ENCODE peak calls at places on chromosomes 5 and 9, in ten cellular contexts. H is NCI-H146; S is activated CD8-positive, alpha-beta memory T cell treated with anti-CD3 and anti-CD28 coated beads for 24 hours; V is neural crest cell; X is GM13977; J is HCT116; D is H1; Z is H7; M is A172; P is NCI-H69. O is an unnamed sample.
A peak's percentile ranks its signal among the peaks of the same experiment; 100 is the strongest.

GRCh38 chr9:398085-398484 is 183.4 kb downstream of the DOCK8 start:
- DNase-seq in M (no peak), P (no peak), X (no peak), S (no peak), D (no peak), J (no peak), H (no peak), V (no peak), Z (no peak), O (no peak)

GRCh38 chr9:109715340-109715739 is 64.7 kb upstream of the PALM2AKAP2 start:
- DNase-seq in Z (no peak), D (no peak), X (no peak), H (no peak), V (no peak), P (no peak), S (no peak), M (no peak), J (no peak), O (no peak)

GRCh38 chr9:128056086-128056485 is 11.0 kb downstream of the NAIF1 start:
- DNase-seq in V (no peak), Z (no peak), X (no peak), J (no peak), P (peak; percentile 59), D (no peak), H (no peak), S (no peak), M (no peak), O (no peak)

GRCh38 chr9:107707419-107707837 is 217.9 kb upstream of the KLF4 start:
- DNase-seq in P (no peak), J (no peak), Z (no peak), V (no peak), X (no peak), H (no peak), D (no peak), S (no peak), M (peak; percentile 95), O (peak; percentile 99)

GRCh38 chr5:1152156-1152555 is 40.3 kb upstream of the SLC12A7 start:
- DNase-seq in P (peak; percentile 71), H (no peak), D (no peak), J (no peak), S (peak; percentile 73), M (peak; percentile 79), V (no peak), Z (no peak), X (no peak), O (no peak)

GRCh38 chr9:567746-568305 is 273.7 kb upstream of the DMRT1 start:
- DNase-seq in V (no peak), S (no peak), M (no peak), H (no peak), D (no peak), X (no peak), Z (no peak), P (no peak), J (no peak), O (no peak)

GRCh38 chr9:98552306-98552705 is 156.4 kb downstream of the GABBR2 start:
- DNase-seq in J (no peak), V (no peak), S (no peak), M (peak; percentile 59), Z (no peak), H (no peak), D (no peak), P (no peak), X (no peak), O (no peak)

GRCh38 chr9:29203216-29203930 is 1630.1 kb upstream of the C9orf72 start:
- DNase-seq in S (no peak), Z (no peak), M (no peak), J (no peak), X (no peak), D (no peak), H (no peak), V (no peak), P (peak; percentile 76), O (no peak)

GRCh38 chr9:130399768-130400167 is 45.0 kb upstream of the ASS1 start:
- DNase-seq in H (no peak), X (no peak), V (no peak), D (no peak), P (no peak), J (no peak), M (no peak), Z (no peak), S (no peak), O (no peak)

GRCh38 chr5:112228672-112229071 is 190.4 kb downstream of the EPB41L4A start:
- DNase-seq in M (peak; percentile 83), V (no peak), P (peak; percentile 49), Z (peak; percentile 44), D (no peak), J (peak; percentile 36), X (no peak), H (no peak), S (no peak), O (peak; percentile 30)

GRCh38 chr9:76379494-76379893 is 14.7 kb downstream of the RFK start:
- DNase-seq in P (peak; percentile 96), X (no peak), D (no peak), J (no peak), V (no peak), M (no peak), Z (no peak), S (no peak), H (peak; percentile 28), O (no peak)

GRCh38 chr9:95854386-95855015 is 21.0 kb upstream of the ERCC6L2 start:
- DNase-seq in H (no peak), X (no peak), V (no peak), Z (no peak), P (no peak), S (no peak), J (no peak), D (no peak), M (peak; percentile 71), O (peak; percentile 40)

GRCh38 chr9:96726946-96727345 is 50.9 kb downstream of the ZNF510 start:
- DNase-seq in D (no peak), J (no peak), V (no peak), X (no peak), H (no peak), P (no peak), M (no peak), S (no peak), Z (no peak), O (no peak)

GRCh38 chr5:43401827-43402226 is 10.4 kb downstream of the CCL28 start:
- DNase-seq in S (no peak), X (no peak), D (no peak), H (no peak), V (no peak), Z (peak; percentile 50), P (peak; percentile 57), J (peak; percentile 19), M (no peak), O (no peak)

GRCh38 chr9:11064853-11065252 is 452.1 kb upstream of the PTPRD start:
- DNase-seq in M (peak; percentile 96), X (no peak), J (no peak), H (peak; percentile 66), Z (no peak), P (no peak), S (no peak), D (no peak), V (no peak), O (no peak)

GRCh38 chr5:181187500-181188213 is 17.3 kb downstream of the TRIM7 start:
- DNase-seq in H (no peak), M (peak; percentile 88), D (no peak), J (peak; percentile 86), P (no peak), X (no peak), S (peak; percentile 88), Z (peak; percentile 84), V (peak; percentile 80), O (peak; percentile 89)

GRCh38 chr5:66653380-66653779 is 57.2 kb downstream of the MAST4 start:
- DNase-seq in P (peak; percentile 53), X (no peak), H (no peak), S (no peak), J (no peak), V (no peak), M (no peak), D (no peak), Z (no peak), O (peak; percentile 94)

GRCh38 chr5:95422842-95423241 is 31.7 kb downstream of the FAM81B start:
- DNase-seq in M (no peak), P (no peak), D (no peak), H (no peak), S (no peak), V (no peak), Z (no peak), X (no peak), J (no peak), O (peak; percentile 14)

GRCh38 chr9:136696502-136696901 is 9.2 kb upstream of the AGPAT2 start:
- DNase-seq in H (no peak), P (no peak), X (no peak), M (no peak), S (no peak), V (no peak), J (no peak), Z (no peak), D (no peak), O (no peak)

GRCh38 chr5:95609711-95610110 is 10.2 kb upstream of the GPR150 start:
- DNase-seq in J (no peak), D (no peak), S (no peak), X (no peak), P (peak; percentile 24), Z (no peak), M (no peak), V (no peak), H (no peak), O (peak; percentile 11)

GRCh38 chr9:127360829-127361228 is 36.1 kb upstream of the SLC2A8 start:
- DNase-seq in P (peak; percentile 43), V (no peak), X (no peak), J (peak; percentile 21), S (peak; percentile 52), M (no peak), H (no peak), Z (peak; percentile 88), D (peak; percentile 34), O (peak; percentile 46)

GRCh38 chr5:133015466-133015865 is 10.9 kb downstream of the ZCCHC10 start:
- DNase-seq in X (no peak), Z (no peak), H (no peak), D (no peak), M (no peak), S (no peak), P (no peak), J (no peak), V (no peak), O (no peak)

GRCh38 chr5:79133657-79134451 is 22.2 kb downstream of the BHMT start:
- DNase-seq in X (peak; percentile 68), S (peak; percentile 84), H (peak; percentile 78), P (peak; percentile 78), D (peak; percentile 58), J (peak; percentile 74), Z (peak; percentile 39), M (peak; percentile 82), V (peak; percentile 76), O (peak; percentile 73)

GRCh38 chr9:129885670-129886106 is 50.4 kb downstream of the USP20 start:
- DNase-seq in Z (peak; percentile 94), X (peak; percentile 71), J (peak; percentile 57), P (peak; percentile 91), V (peak; percentile 82), M (peak; percentile 73), S (peak; percentile 97), H (peak; percentile 78), D (peak; percentile 56), O (peak; percentile 98)

O was measured in foreskin fibroblast.